ENCODE peak calls at places on chromosomes 3 and 15, in five cellular contexts. N is GM20000; E is fibroblast of gingiva; Q is SW480; J is naive thymus-derived CD8-positive, alpha-beta T cell. Z is an unnamed sample.

GRCh38 chr15:67611803-67612369 is 69.4 kb downstream of the MAP2K5 start:
- DNase-seq in N (no peak), E (no peak), Q (no peak), J (no peak), Z (no peak)

GRCh38 chr3:156635034-156635433 is 39.4 kb upstream of the TIPARP start:
- DNase-seq in J (no peak), N (no peak), E (no peak), Q (no peak), Z (no peak)

GRCh38 chr3:33008282-33008681 is 56.8 kb downstream of the CCR4 start:
- DNase-seq in Q (no peak), E (no peak), J (no peak), N (no peak), Z (no peak)

GRCh38 chr15:45891766-45892165 is 256.9 kb downstream of the SQOR start:
- DNase-seq in Q (no peak), J (no peak), E (no peak), N (no peak), Z (no peak)

GRCh38 chr15:62173215-62173614 is 8.1 kb upstream of the C2CD4B start:
- DNase-seq in N (no peak), J (no peak), Q (no peak), E (no peak), Z (no peak)

GRCh38 chr15:48388017-48388936 is 57.0 kb downstream of the DUT start:
- DNase-seq in E (peak), N (no peak), J (no peak), Q (no peak), Z (no peak)

GRCh38 chr3:16365454-16366128 is 100.6 kb downstream of the OXNAD1 start:
- DNase-seq in N (no peak), J (no peak), E (no peak), Q (no peak), Z (no peak)

GRCh38 chr3:9916734-9917680 is at the start of gene IL17RC:
- DNase-seq in N (peak), Q (peak), E (peak), J (no peak), Z (peak)

GRCh38 chr3:41267975-41268640 is 68.8 kb downstream of the CTNNB1 start:
- DNase-seq in E (peak), N (no peak), J (no peak), Q (peak), Z (peak)

GRCh38 chr3:128405554-128406277 is 61.0 kb downstream of the DNAJB8 start:
- DNase-seq in J (no peak), N (no peak), E (no peak), Q (no peak), Z (no peak)

GRCh38 chr3:124792341-124793034 is 62.2 kb downstream of the UMPS start:
- DNase-seq in Q (no peak), J (no peak), N (no peak), E (no peak), Z (no peak)

GRCh38 chr3:52793702-52794611 is 639 bp upstream of the ITIH3 start:
- DNase-seq in J (no peak), Q (no peak), N (no peak), E (no peak), Z (no peak)

GRCh38 chr3:23991236-23992050 is 46.4 kb downstream of the NR1D2 start:
- DNase-seq in N (no peak), E (no peak), Q (no peak), J (no peak), Z (no peak)

GRCh38 chr3:65967376-65967775 is 71.3 kb downstream of the MAGI1 start:
- DNase-seq in N (no peak), J (no peak), Q (no peak), E (no peak), Z (no peak)

GRCh38 chr3:29240248-29240647 is 40.6 kb upstream of the RBMS3 start:
- DNase-seq in N (no peak), J (no peak), Q (no peak), E (peak), Z (no peak)

GRCh38 chr3:108862865-108863798 is 40.5 kb downstream of the TRAT1 start:
- DNase-seq in Q (peak), E (no peak), J (no peak), N (peak), Z (peak)

GRCh38 chr3:170410428-170411029 is 8.1 kb upstream of the CLDN11 start:
- DNase-seq in N (no peak), J (no peak), Q (peak), E (peak), Z (peak)

GRCh38 chr15:27412413-27412812 is 441.4 kb downstream of the GABRG3 start:
- DNase-seq in E (no peak), N (no peak), J (no peak), Q (no peak), Z (no peak)

GRCh38 chr15:38251726-38252480 is 733 bp upstream of the SPRED1 start:
- DNase-seq in J (peak), E (peak), Q (peak), N (peak), Z (peak)

GRCh38 chr3:169618894-169619792 is 44.4 kb downstream of the MECOM start:
- DNase-seq in N (no peak), J (no peak), Q (no peak), E (no peak), Z (no peak)

GRCh38 chr3:56408761-56409196 is 59.5 kb downstream of the ERC2 start:
- DNase-seq in N (no peak), J (no peak), Q (no peak), E (no peak), Z (no peak)

GRCh38 chr3:65439641-65440040 is 599.1 kb downstream of the MAGI1 start:
- DNase-seq in Q (peak), J (no peak), E (peak), N (peak), Z (peak)